ENCODE peak calls at places on chromosomes 3 and 15, in five cellular contexts. One of them, this sample, is unnamed.
A peak's percentile ranks its signal among the peaks of the same experiment; 100 is the strongest.

GRCh38 chr3:115469649-115470048 is 153.7 kb upstream of the GAP43 start:
- DNase-seq in mesenchymal stem cell: peak; percentile 78
- DNase-seq in trophoblast cell: no peak
- DNase-seq in IMR-90: no peak
- DNase-seq in H1: no peak
- DNase-seq in this sample: no peak

GRCh38 chr3:128404276-128405062 is 62.2 kb downstream of the DNAJB8 start:
- DNase-seq in mesenchymal stem cell: no peak
- DNase-seq in trophoblast cell: no peak
- DNase-seq in IMR-90: no peak
- DNase-seq in H1: no peak
- DNase-seq in this sample: no peak

GRCh38 chr15:76196949-76197315 is 114.3 kb downstream of the ETFA start:
- DNase-seq in mesenchymal stem cell: no peak
- DNase-seq in trophoblast cell: no peak
- DNase-seq in IMR-90: no peak
- DNase-seq in H1: no peak
- DNase-seq in this sample: no peak

GRCh38 chr15:85618956-85619491 is 175.7 kb downstream of the KLHL25 start:
- DNase-seq in mesenchymal stem cell: peak; percentile 98
- DNase-seq in trophoblast cell: peak; percentile 69
- DNase-seq in IMR-90: peak; percentile 98
- DNase-seq in H1: no peak
- DNase-seq in this sample: peak; percentile 44

GRCh38 chr3:58898513-58898912 is 151.3 kb downstream of the CFAP20DC start:
- DNase-seq in mesenchymal stem cell: no peak
- DNase-seq in trophoblast cell: no peak
- DNase-seq in IMR-90: no peak
- DNase-seq in H1: no peak
- DNase-seq in this sample: no peak

GRCh38 chr3:71791634-71792033 is 6.7 kb upstream of the PROK2 start:
- DNase-seq in mesenchymal stem cell: no peak
- DNase-seq in trophoblast cell: no peak
- DNase-seq in IMR-90: no peak
- DNase-seq in H1: no peak
- DNase-seq in this sample: no peak

GRCh38 chr15:73617910-73618309 is 15.3 kb downstream of the NPTN start:
- DNase-seq in mesenchymal stem cell: no peak
- DNase-seq in trophoblast cell: no peak
- DNase-seq in IMR-90: no peak
- DNase-seq in H1: no peak
- DNase-seq in this sample: no peak

GRCh38 chr3:40387001-40387894 is at the start of gene ENTPD3:
- DNase-seq in mesenchymal stem cell: peak; percentile 29
- DNase-seq in trophoblast cell: peak; percentile 32
- DNase-seq in IMR-90: no peak
- DNase-seq in H1: peak; percentile 77
- DNase-seq in this sample: peak; percentile 15

GRCh38 chr15:57464480-57464879 is 88.2 kb downstream of the CGNL1 start:
- DNase-seq in mesenchymal stem cell: no peak
- DNase-seq in trophoblast cell: no peak
- DNase-seq in IMR-90: no peak
- DNase-seq in H1: no peak
- DNase-seq in this sample: no peak

GRCh38 chr15:33145447-33145846 is 49.1 kb downstream of the FMN1 start:
- DNase-seq in mesenchymal stem cell: no peak
- DNase-seq in trophoblast cell: peak; percentile 68
- DNase-seq in IMR-90: no peak
- DNase-seq in H1: no peak
- DNase-seq in this sample: no peak

DNA sequence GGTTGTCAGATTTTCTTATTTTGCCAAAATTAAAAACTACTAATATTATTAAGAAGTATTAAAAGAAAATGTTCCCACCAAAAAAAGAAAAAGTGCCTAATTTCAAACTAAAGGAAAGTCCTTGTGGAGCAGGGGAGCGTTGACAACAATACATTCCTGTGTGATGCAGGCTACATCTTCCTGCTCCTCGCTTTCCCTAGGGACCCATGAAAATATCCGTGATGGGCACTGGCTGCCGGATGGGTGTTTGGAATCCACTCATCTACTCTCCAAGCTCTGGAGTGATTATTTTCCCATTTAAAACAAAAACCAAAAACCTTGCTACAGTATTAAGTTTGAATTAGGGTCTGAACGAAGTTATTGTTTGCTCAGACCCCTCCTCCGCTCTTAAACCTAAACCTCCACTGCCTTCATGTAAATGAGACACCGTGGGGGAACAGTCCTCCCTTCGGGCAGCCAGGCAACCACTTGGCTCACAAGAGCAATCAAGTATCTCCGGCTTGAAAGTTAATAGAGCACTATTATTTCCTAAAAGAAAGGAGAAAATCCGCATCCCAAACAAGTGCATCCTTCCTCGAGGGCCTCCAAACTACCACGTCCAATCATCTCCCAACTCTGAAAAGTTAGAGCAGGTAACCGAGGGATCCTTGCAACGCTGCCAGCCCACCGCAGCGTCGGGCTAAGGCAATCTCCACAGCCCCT is 1.5 kb downstream of the ITGB5 start:
- DNase-seq in mesenchymal stem cell: peak; percentile 56
- DNase-seq in trophoblast cell: no peak
- DNase-seq in IMR-90: no peak
- DNase-seq in H1: no peak
- DNase-seq in this sample: peak; percentile 26
- H3K4me3 ChIP-seq in mesenchymal stem cell: peak overlapping the region; percentile 91
- H3K4me3 ChIP-seq in trophoblast cell: peak overlapping the region; percentile 91
- H3K4me3 ChIP-seq in IMR-90: peak overlapping the region; percentile 92
- H3K4me3 ChIP-seq in H1: peak overlapping the region; percentile 66
- H3K4me3 ChIP-seq in this sample: peak overlapping the region; percentile 94

GRCh38 chr3:12451960-12452359 is 32.3 kb upstream of the TSEN2 start:
- DNase-seq in mesenchymal stem cell: no peak
- DNase-seq in trophoblast cell: no peak
- DNase-seq in IMR-90: no peak
- DNase-seq in H1: no peak
- DNase-seq in this sample: no peak

GRCh38 chr3:12455740-12456139 is 28.5 kb upstream of the TSEN2 start:
- DNase-seq in mesenchymal stem cell: no peak
- DNase-seq in trophoblast cell: no peak
- DNase-seq in IMR-90: no peak
- DNase-seq in H1: no peak
- DNase-seq in this sample: no peak

GRCh38 chr3:12452361-12453330 is 31.6 kb upstream of the TSEN2 start:
- DNase-seq in mesenchymal stem cell: no peak
- DNase-seq in trophoblast cell: no peak
- DNase-seq in IMR-90: no peak
- DNase-seq in H1: no peak
- DNase-seq in this sample: no peak

GRCh38 chr3:12454076-12454807 is 30.0 kb upstream of the TSEN2 start:
- DNase-seq in mesenchymal stem cell: no peak
- DNase-seq in trophoblast cell: no peak
- DNase-seq in IMR-90: peak; percentile 42
- DNase-seq in H1: no peak
- DNase-seq in this sample: no peak

DNA sequence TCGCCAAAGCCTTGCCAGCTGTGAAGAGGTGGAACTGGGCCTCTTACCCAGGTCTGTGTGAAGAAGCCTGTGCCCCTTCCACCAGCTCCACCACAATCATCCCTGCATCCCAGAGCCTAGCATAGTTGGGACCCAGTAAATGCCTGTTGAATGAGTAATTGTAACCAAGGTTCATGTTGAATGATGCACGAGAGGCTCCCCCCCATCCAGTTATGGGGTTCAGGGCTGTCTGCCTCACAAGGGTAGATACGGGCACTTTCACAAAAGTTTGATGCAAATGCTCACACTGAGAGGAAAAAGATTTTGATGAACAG is 29.5 kb upstream of the TSEN2 start:
- DNase-seq in mesenchymal stem cell: no peak
- DNase-seq in trophoblast cell: no peak
- DNase-seq in IMR-90: peak; percentile 27
- DNase-seq in H1: no peak
- DNase-seq in this sample: no peak
- H3K14ac ChIP-seq in mesenchymal stem cell: no peak overlapping the region
- H3K14ac ChIP-seq in trophoblast cell: no peak overlapping the region
- H3K14ac ChIP-seq in IMR-90: no peak overlapping the region
- H3K14ac ChIP-seq in H1: no peak overlapping the region
- H3K14ac ChIP-seq in this sample: peak overlapping the region; percentile 5

GRCh38 chr3:16855497-16855896 is 29.3 kb upstream of the PLCL2 start:
- DNase-seq in mesenchymal stem cell: no peak
- DNase-seq in trophoblast cell: no peak
- DNase-seq in IMR-90: no peak
- DNase-seq in H1: no peak
- DNase-seq in this sample: no peak
- H3K4me3 ChIP-seq in mesenchymal stem cell: no peak overlapping the region
- H3K4me3 ChIP-seq in trophoblast cell: no peak overlapping the region
- H3K4me3 ChIP-seq in IMR-90: no peak overlapping the region
- H3K4me3 ChIP-seq in H1: no peak overlapping the region
- H3K4me3 ChIP-seq in this sample: no peak overlapping the region

GRCh38 chr3:179264456-179264855 is 13.5 kb upstream of the KCNMB3 start:
- DNase-seq in mesenchymal stem cell: no peak
- DNase-seq in trophoblast cell: no peak
- DNase-seq in IMR-90: no peak
- DNase-seq in H1: no peak
- DNase-seq in this sample: no peak

GRCh38 chr3:179265875-179266274 is 15.0 kb upstream of the KCNMB3 start:
- DNase-seq in mesenchymal stem cell: no peak
- DNase-seq in trophoblast cell: no peak
- DNase-seq in IMR-90: no peak
- DNase-seq in H1: no peak
- DNase-seq in this sample: no peak

GRCh38 chr3:179268400-179269051 is 17.6 kb upstream of the KCNMB3 start:
- DNase-seq in mesenchymal stem cell: no peak
- DNase-seq in trophoblast cell: no peak
- DNase-seq in IMR-90: no peak
- DNase-seq in H1: no peak
- DNase-seq in this sample: no peak

GRCh38 chr3:179265092-179265491 is 14.2 kb upstream of the KCNMB3 start:
- DNase-seq in mesenchymal stem cell: no peak
- DNase-seq in trophoblast cell: no peak
- DNase-seq in IMR-90: no peak
- DNase-seq in H1: no peak
- DNase-seq in this sample: no peak

GRCh38 chr3:179266701-179267211 is 15.8 kb upstream of the KCNMB3 start:
- DNase-seq in mesenchymal stem cell: no peak
- DNase-seq in trophoblast cell: no peak
- DNase-seq in IMR-90: no peak
- DNase-seq in H1: no peak
- DNase-seq in this sample: no peak
- H3K14ac ChIP-seq in mesenchymal stem cell: no peak overlapping the region
- H3K14ac ChIP-seq in trophoblast cell: no peak overlapping the region
- H3K14ac ChIP-seq in IMR-90: no peak overlapping the region
- H3K14ac ChIP-seq in H1: no peak overlapping the region
- H3K14ac ChIP-seq in this sample: no peak overlapping the region

DNA sequence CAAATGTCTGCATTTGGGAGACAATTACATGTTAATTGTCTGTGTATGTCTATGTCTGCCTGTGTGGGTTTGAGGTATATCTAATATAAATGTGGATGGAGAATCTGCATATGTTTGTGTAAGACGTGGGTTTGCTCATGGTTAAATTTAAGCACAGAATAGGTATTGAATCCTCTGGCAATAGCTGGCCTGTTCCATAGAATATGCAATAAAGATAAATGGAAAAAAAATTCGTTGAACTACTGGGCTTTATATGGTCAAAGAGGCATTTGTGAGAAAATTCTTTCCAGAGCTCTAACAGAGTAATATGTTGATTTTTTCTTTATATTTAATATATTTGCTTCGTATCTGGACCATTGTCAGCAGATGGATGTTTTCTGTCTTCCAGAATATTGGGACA is 1.4 kb downstream of the VPS8 start:
- DNase-seq in mesenchymal stem cell: no peak
- DNase-seq in trophoblast cell: no peak
- DNase-seq in IMR-90: no peak
- DNase-seq in H1: no peak
- DNase-seq in this sample: no peak
- H3K4me3 ChIP-seq in mesenchymal stem cell: peak overlapping the region; percentile 93
- H3K4me3 ChIP-seq in trophoblast cell: no peak overlapping the region
- H3K4me3 ChIP-seq in IMR-90: no peak overlapping the region
- H3K4me3 ChIP-seq in H1: no peak overlapping the region
- H3K4me3 ChIP-seq in this sample: peak overlapping the region; percentile 81

GRCh38 chr15:70495988-70496387 is 267.4 kb downstream of the UACA start:
- DNase-seq in mesenchymal stem cell: no peak
- DNase-seq in trophoblast cell: no peak
- DNase-seq in IMR-90: no peak
- DNase-seq in H1: no peak
- DNase-seq in this sample: no peak
- H3K14ac ChIP-seq in mesenchymal stem cell: no peak overlapping the region
- H3K14ac ChIP-seq in trophoblast cell: no peak overlapping the region
- H3K14ac ChIP-seq in IMR-90: no peak overlapping the region
- H3K14ac ChIP-seq in H1: no peak overlapping the region
- H3K14ac ChIP-seq in this sample: no peak overlapping the region

GRCh38 chr15:39837454-39837853 is 54.8 kb upstream of the FSIP1 start:
- DNase-seq in mesenchymal stem cell: no peak
- DNase-seq in trophoblast cell: no peak
- DNase-seq in IMR-90: no peak
- DNase-seq in H1: no peak
- DNase-seq in this sample: no peak

GRCh38 chr15:39834256-39834655 is 51.6 kb upstream of the FSIP1 start:
- DNase-seq in mesenchymal stem cell: peak; percentile 40
- DNase-seq in trophoblast cell: no peak
- DNase-seq in IMR-90: peak; percentile 70
- DNase-seq in H1: no peak
- DNase-seq in this sample: no peak

GRCh38 chr15:39830166-39830565 is 47.5 kb upstream of the FSIP1 start:
- DNase-seq in mesenchymal stem cell: no peak
- DNase-seq in trophoblast cell: no peak
- DNase-seq in IMR-90: no peak
- DNase-seq in H1: no peak
- DNase-seq in this sample: no peak

GRCh38 chr15:39835550-39835949 is 52.9 kb upstream of the FSIP1 start:
- DNase-seq in mesenchymal stem cell: peak; percentile 20
- DNase-seq in trophoblast cell: no peak
- DNase-seq in IMR-90: no peak
- DNase-seq in H1: no peak
- DNase-seq in this sample: no peak

DNA sequence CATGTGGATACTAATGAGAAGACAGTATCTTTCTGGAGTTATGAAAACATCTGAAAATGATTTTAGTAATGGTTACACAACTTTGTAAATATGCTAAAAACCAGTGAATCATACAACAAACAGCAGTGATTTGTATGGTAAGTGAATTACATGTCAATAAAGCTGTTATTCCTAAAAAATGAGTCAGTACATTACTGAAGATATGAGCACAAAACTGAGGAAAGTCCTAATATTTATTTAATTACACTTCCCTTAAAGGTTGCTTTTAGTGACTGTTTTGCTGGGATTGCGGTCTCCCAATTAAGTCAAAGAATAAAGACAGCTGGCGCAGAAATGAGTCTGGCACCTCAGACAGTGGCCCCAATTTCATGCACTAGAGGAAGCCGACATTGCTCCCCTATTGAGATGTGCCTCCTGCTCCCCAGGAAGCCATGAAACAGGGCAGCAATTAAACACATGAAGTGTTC is 50.9 kb upstream of the FSIP1 start:
- DNase-seq in mesenchymal stem cell: no peak
- DNase-seq in trophoblast cell: no peak
- DNase-seq in IMR-90: peak; percentile 78
- DNase-seq in H1: no peak
- DNase-seq in this sample: no peak
- H3K4me3 ChIP-seq in mesenchymal stem cell: peak overlapping the region; percentile 67
- H3K4me3 ChIP-seq in trophoblast cell: no peak overlapping the region
- H3K4me3 ChIP-seq in IMR-90: no peak overlapping the region
- H3K4me3 ChIP-seq in H1: no peak overlapping the region
- H3K4me3 ChIP-seq in this sample: no peak overlapping the region